ENCODE peak calls at places on chromosome 15, in nine cellular contexts. J, E, G, Y, R, N, C, M and I are unnamed samples.

GRCh38 chr15:35561308-35561707 is 15.3 kb upstream of the DPH6 start:
- DNase-seq in Y (no peak), G (no peak), M (no peak), J (no peak), E (no peak), N (no peak), R (no peak), C (no peak), I (no peak)

GRCh38 chr15:89863918-89864317 is 29.9 kb downstream of the AP3S2 start:
- DNase-seq in M (no peak), Y (no peak), G (no peak), N (no peak), J (no peak), C (no peak), R (no peak), E (no peak), I (no peak)

GRCh38 chr15:81002254-81003022 is 1.7 kb downstream of the TLNRD1 start:
- DNase-seq in G (no peak), E (no peak), J (peak; percentile 44), N (peak; percentile 64), C (no peak), Y (no peak), M (no peak), R (no peak), I (peak; percentile 14)

GRCh38 chr15:34217587-34218225 is 7.1 kb upstream of the EMC4 start:
- DNase-seq in R (no peak), Y (peak; percentile 31), N (no peak), J (no peak), M (no peak), G (no peak), C (no peak), E (no peak), I (no peak)

GRCh38 chr15:38842991-38843610 is 278.5 kb upstream of the RASGRP1 start:
- DNase-seq in G (no peak), R (no peak), Y (peak; percentile 28), N (no peak), E (no peak), J (no peak), C (no peak), M (no peak), I (no peak)

GRCh38 chr15:58678683-58679082 is 70.8 kb downstream of the ADAM10 start:
- DNase-seq in Y (peak; percentile 31), J (no peak), R (no peak), M (no peak), G (no peak), C (no peak), N (no peak), E (no peak), I (no peak)

GRCh38 chr15:62977952-62978811 is 64.4 kb upstream of the TPM1 start:
- DNase-seq in C (no peak), E (no peak), M (no peak), G (no peak), J (no peak), R (no peak), Y (peak; percentile 44), N (no peak), I (no peak)

GRCh38 chr15:38576261-38576660 is 11.6 kb upstream of the RASGRP1 start:
- DNase-seq in G (no peak), Y (no peak), R (no peak), J (no peak), E (no peak), M (no peak), N (no peak), C (no peak), I (no peak)

GRCh38 chr15:100683434-100683833 is 81.0 kb downstream of the ASB7 start:
- DNase-seq in E (peak; percentile 54), J (no peak), M (no peak), C (no peak), Y (no peak), R (no peak), N (no peak), G (no peak), I (no peak)

GRCh38 chr15:101276501-101277037 is 716 bp downstream of the SELENOS start:
- DNase-seq in Y (peak; percentile 47), E (no peak), G (no peak), M (peak; percentile 52), R (no peak), N (no peak), J (no peak), C (no peak), I (no peak)

GRCh38 chr15:100114100-100114499 is 227.7 kb downstream of the ADAMTS17 start:
- DNase-seq in J (peak; percentile 69), Y (peak; percentile 92), E (peak; percentile 90), R (no peak), N (peak; percentile 94), C (peak; percentile 83), M (no peak), G (no peak), I (peak; percentile 50)

GRCh38 chr15:100350434-100351226 is 8.9 kb upstream of the ADAMTS17 start:
- DNase-seq in J (no peak), C (no peak), R (no peak), E (no peak), G (no peak), N (peak; percentile 75), M (no peak), Y (peak; percentile 55), I (no peak)

GRCh38 chr15:33086500-33087141 is 107.9 kb downstream of the FMN1 start:
- DNase-seq in Y (peak; percentile 87), N (no peak), J (no peak), G (no peak), M (peak; percentile 57), R (no peak), C (no peak), E (no peak), I (no peak)

DNA sequence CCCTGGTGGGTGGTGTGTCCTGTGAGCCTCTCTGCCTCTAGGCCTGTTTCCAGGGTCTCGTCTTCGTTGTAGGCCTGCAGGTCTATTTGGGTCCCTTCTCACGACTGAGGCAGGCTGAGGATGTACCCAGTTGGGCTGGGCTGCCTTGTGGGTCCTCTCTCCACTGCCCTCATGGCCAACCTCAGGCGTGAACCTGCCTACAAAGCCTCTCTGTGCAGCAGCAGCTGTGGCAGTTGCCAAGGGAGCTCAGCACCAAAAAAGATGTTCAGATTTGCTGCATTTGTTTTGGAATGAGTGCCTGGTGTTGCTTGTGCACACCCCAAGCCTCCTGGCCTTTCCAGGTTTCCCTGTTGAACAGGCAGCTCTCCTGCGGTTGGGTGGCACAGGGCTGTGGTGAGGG is 13.4 kb downstream of the KLF13 start:
- DNase-seq in C (no peak), M (no peak), N (no peak), G (no peak), R (no peak), E (no peak), J (no peak), Y (no peak), I (no peak)
- H3K27ac ChIP-seq in C (peak overlapping the region; percentile 100), M (peak overlapping the region; percentile 30), N (peak overlapping the region; percentile 66), G (peak overlapping the region; percentile 88), R (peak overlapping the region; percentile 94), E (peak overlapping the region; percentile 72), J (no peak overlapping the region), Y (no peak overlapping the region), I (peak overlapping the region; percentile 79)

GRCh38 chr15:75335313-75335704 is 554 bp upstream of the COMMD4 start:
- DNase-seq in C (no peak), N (no peak), Y (no peak), J (no peak), E (no peak), R (no peak), M (no peak), G (no peak), I (no peak)
- H3K27ac ChIP-seq in C (no peak overlapping the region), N (no peak overlapping the region), Y (peak overlapping the region; percentile 33), J (no peak overlapping the region), E (peak overlapping the region; percentile 76), R (peak overlapping the region; percentile 85), M (no peak overlapping the region), G (no peak overlapping the region), I (peak overlapping the region; percentile 88)

GRCh38 chr15:25796395-25796794 is 66.7 kb downstream of the ATP10A start:
- DNase-seq in J (no peak), C (no peak), E (peak; percentile 60), G (no peak), Y (no peak), R (no peak), M (no peak), N (no peak), I (no peak)
- H3K27ac ChIP-seq in J (no peak overlapping the region), C (no peak overlapping the region), E (peak overlapping the region; percentile 79), G (peak overlapping the region; percentile 86), Y (no peak overlapping the region), R (no peak overlapping the region), M (no peak overlapping the region), N (peak overlapping the region; percentile 89), I (no peak overlapping the region)

GRCh38 chr15:78156653-78157052 is 7.5 kb downstream of the IDH3A start:
- DNase-seq in J (no peak), R (no peak), Y (no peak), M (no peak), E (no peak), N (no peak), C (no peak), G (no peak), I (no peak)

GRCh38 chr15:78159395-78159794 is 10.2 kb downstream of the IDH3A start:
- DNase-seq in C (no peak), M (no peak), J (no peak), G (no peak), N (no peak), R (no peak), E (no peak), Y (no peak), I (no peak)

GRCh38 chr15:78157203-78157602 is 8.0 kb downstream of the IDH3A start:
- DNase-seq in R (no peak), M (no peak), J (no peak), C (no peak), G (no peak), E (no peak), Y (no peak), N (no peak), I (no peak)

GRCh38 chr15:78155355-78155939 is 6.3 kb downstream of the IDH3A start:
- DNase-seq in N (no peak), G (no peak), C (no peak), Y (no peak), M (no peak), R (no peak), J (no peak), E (no peak), I (no peak)

DNA sequence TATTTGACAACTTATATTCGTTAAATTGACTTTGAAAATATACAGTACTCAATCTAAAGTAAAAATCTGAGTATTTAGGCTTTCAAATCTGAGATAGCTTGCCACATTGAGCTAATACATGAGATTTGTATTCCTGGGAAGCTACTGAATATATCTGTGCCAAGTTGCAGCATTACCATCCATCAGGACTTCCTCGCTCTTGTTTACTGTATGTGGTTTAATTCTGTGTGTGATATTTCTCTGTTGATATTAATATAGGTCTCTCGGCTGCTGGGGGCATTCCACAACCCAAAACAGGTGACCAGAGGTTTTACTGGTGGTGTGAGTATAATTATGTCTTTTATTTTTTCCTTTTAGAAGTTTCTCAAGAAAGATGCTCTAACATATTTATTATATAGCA is 5.8 kb downstream of the IDH3A start:
- DNase-seq in J (no peak), M (no peak), R (no peak), C (no peak), Y (no peak), G (no peak), E (no peak), N (no peak), I (no peak)
- H3K27ac ChIP-seq in J (no peak overlapping the region), M (no peak overlapping the region), R (no peak overlapping the region), C (no peak overlapping the region), Y (no peak overlapping the region), G (no peak overlapping the region), E (peak overlapping the region; percentile 74), N (peak overlapping the region; percentile 77), I (no peak overlapping the region)

GRCh38 chr15:55253580-55253979 is 36.0 kb downstream of the RAB27A start:
- DNase-seq in N (no peak), M (no peak), G (no peak), R (no peak), Y (peak; percentile 89), E (no peak), J (no peak), C (no peak), I (no peak)
- H3K27ac ChIP-seq in N (peak overlapping the region; percentile 56), M (no peak overlapping the region), G (no peak overlapping the region), R (no peak overlapping the region), Y (peak overlapping the region; percentile 99), E (peak overlapping the region; percentile 53), J (no peak overlapping the region), C (no peak overlapping the region), I (no peak overlapping the region)